ENCODE peak calls at places on chromosomes 11 and 22, in ten cellular contexts. One of them, this sample, is unnamed.

GRCh38 chr22:50445880-50446707 is 28.7 kb downstream of the SBF1 start:
- DNase-seq in HepG2: no peak
- DNase-seq in colonic mucosa: no peak
- DNase-seq in AG10803: no peak
- DNase-seq in A673: no peak
- DNase-seq in testis: no peak
- DNase-seq in osteoblast: no peak
- DNase-seq in OCI-LY7: no peak
- DNase-seq in HCT116: no peak
- DNase-seq in psoas muscle: peak; percentile 14
- DNase-seq in this sample: no peak

GRCh38 chr11:61509058-61510029 is 795 bp downstream of the LRRC10B start:
- DNase-seq in HepG2: peak; percentile 63
- DNase-seq in colonic mucosa: peak; percentile 69
- DNase-seq in AG10803: peak; percentile 63
- DNase-seq in A673: peak; percentile 97
- DNase-seq in testis: peak; percentile 72
- DNase-seq in osteoblast: peak; percentile 98
- DNase-seq in OCI-LY7: no peak
- DNase-seq in HCT116: peak; percentile 37
- DNase-seq in psoas muscle: peak; percentile 74
- DNase-seq in this sample: peak; percentile 29

GRCh38 chr11:24234822-24235508 is 261.9 kb upstream of the LUZP2 start:
- DNase-seq in HepG2: no peak
- DNase-seq in colonic mucosa: peak; percentile 20
- DNase-seq in AG10803: no peak
- DNase-seq in A673: no peak
- DNase-seq in testis: no peak
- DNase-seq in osteoblast: no peak
- DNase-seq in OCI-LY7: no peak
- DNase-seq in HCT116: no peak
- DNase-seq in psoas muscle: no peak
- DNase-seq in this sample: no peak

GRCh38 chr11:116148056-116148455 is 624.7 kb downstream of the BUD13 start:
- DNase-seq in HepG2: no peak
- DNase-seq in colonic mucosa: no peak
- DNase-seq in AG10803: no peak
- DNase-seq in A673: no peak
- DNase-seq in testis: no peak
- DNase-seq in osteoblast: no peak
- DNase-seq in OCI-LY7: peak; percentile 1
- DNase-seq in HCT116: no peak
- DNase-seq in psoas muscle: no peak
- DNase-seq in this sample: no peak

GRCh38 chr22:47570851-47571250 is 808.4 kb downstream of the TBC1D22A start:
- DNase-seq in HepG2: no peak
- DNase-seq in colonic mucosa: no peak
- DNase-seq in AG10803: no peak
- DNase-seq in A673: no peak
- DNase-seq in testis: no peak
- DNase-seq in osteoblast: no peak
- DNase-seq in OCI-LY7: no peak
- DNase-seq in HCT116: no peak
- DNase-seq in psoas muscle: no peak
- DNase-seq in this sample: no peak

GRCh38 chr22:39900306-39901227 is at the start of gene GRAP2:
- DNase-seq in HepG2: no peak
- DNase-seq in colonic mucosa: no peak
- DNase-seq in AG10803: no peak
- DNase-seq in A673: no peak
- DNase-seq in testis: no peak
- DNase-seq in osteoblast: no peak
- DNase-seq in OCI-LY7: peak; percentile 30
- DNase-seq in HCT116: no peak
- DNase-seq in psoas muscle: no peak
- DNase-seq in this sample: peak; percentile 83

GRCh38 chr22:49437956-49438355 is 389.7 kb downstream of the BRD1 start:
- DNase-seq in HepG2: no peak
- DNase-seq in colonic mucosa: no peak
- DNase-seq in AG10803: no peak
- DNase-seq in A673: no peak
- DNase-seq in testis: no peak
- DNase-seq in osteoblast: no peak
- DNase-seq in OCI-LY7: no peak
- DNase-seq in HCT116: no peak
- DNase-seq in psoas muscle: no peak
- DNase-seq in this sample: no peak

GRCh38 chr11:35166369-35167360 is 27.7 kb downstream of the CD44 start:
- DNase-seq in HepG2: no peak
- DNase-seq in colonic mucosa: no peak
- DNase-seq in AG10803: peak; percentile 94
- DNase-seq in A673: no peak
- DNase-seq in testis: no peak
- DNase-seq in osteoblast: peak; percentile 87
- DNase-seq in OCI-LY7: no peak
- DNase-seq in HCT116: peak; percentile 94
- DNase-seq in psoas muscle: peak; percentile 24
- DNase-seq in this sample: no peak

GRCh38 chr22:29309332-29310064 is 3.0 kb downstream of the GAS2L1 start:
- DNase-seq in HepG2: no peak
- DNase-seq in colonic mucosa: peak; percentile 62
- DNase-seq in AG10803: no peak
- DNase-seq in A673: no peak
- DNase-seq in testis: peak; percentile 93
- DNase-seq in osteoblast: peak; percentile 77
- DNase-seq in OCI-LY7: no peak
- DNase-seq in HCT116: no peak
- DNase-seq in psoas muscle: no peak
- DNase-seq in this sample: no peak

GRCh38 chr11:134779179-134779578 is 367.1 kb upstream of the B3GAT1 start:
- DNase-seq in HepG2: no peak
- DNase-seq in colonic mucosa: no peak
- DNase-seq in AG10803: no peak
- DNase-seq in A673: no peak
- DNase-seq in testis: no peak
- DNase-seq in osteoblast: no peak
- DNase-seq in OCI-LY7: no peak
- DNase-seq in HCT116: no peak
- DNase-seq in psoas muscle: no peak
- DNase-seq in this sample: no peak

GRCh38 chr11:3095712-3096361 is 38.6 kb upstream of the CARS1 start:
- DNase-seq in HepG2: no peak
- DNase-seq in colonic mucosa: no peak
- DNase-seq in AG10803: peak; percentile 68
- DNase-seq in A673: peak; percentile 92
- DNase-seq in testis: no peak
- DNase-seq in osteoblast: peak; percentile 96
- DNase-seq in OCI-LY7: no peak
- DNase-seq in HCT116: no peak
- DNase-seq in psoas muscle: no peak
- DNase-seq in this sample: no peak

GRCh38 chr22:20298803-20299735 is 20.8 kb downstream of the DGCR6L start:
- DNase-seq in HepG2: peak; percentile 20
- DNase-seq in colonic mucosa: peak; percentile 91
- DNase-seq in AG10803: peak; percentile 51
- DNase-seq in A673: peak; percentile 94
- DNase-seq in testis: peak; percentile 93
- DNase-seq in osteoblast: peak; percentile 91
- DNase-seq in OCI-LY7: peak; percentile 78
- DNase-seq in HCT116: peak; percentile 71
- DNase-seq in psoas muscle: peak; percentile 81
- DNase-seq in this sample: no peak
- H3K4me3 ChIP-seq in HepG2: peak overlapping the region; percentile 66
- H3K4me3 ChIP-seq in colonic mucosa: peak overlapping the region; percentile 52
- H3K4me3 ChIP-seq in AG10803: peak overlapping the region; percentile 44
- H3K4me3 ChIP-seq in A673: peak overlapping the region; percentile 54
- H3K4me3 ChIP-seq in testis: peak overlapping the region; percentile 50
- H3K4me3 ChIP-seq in osteoblast: peak overlapping the region; percentile 46
- H3K4me3 ChIP-seq in OCI-LY7: peak overlapping the region; percentile 70
- H3K4me3 ChIP-seq in HCT116: peak overlapping the region; percentile 57
- H3K4me3 ChIP-seq in psoas muscle: peak overlapping the region; percentile 70
- H3K4me3 ChIP-seq in this sample: peak overlapping the region; percentile 53

DNA sequence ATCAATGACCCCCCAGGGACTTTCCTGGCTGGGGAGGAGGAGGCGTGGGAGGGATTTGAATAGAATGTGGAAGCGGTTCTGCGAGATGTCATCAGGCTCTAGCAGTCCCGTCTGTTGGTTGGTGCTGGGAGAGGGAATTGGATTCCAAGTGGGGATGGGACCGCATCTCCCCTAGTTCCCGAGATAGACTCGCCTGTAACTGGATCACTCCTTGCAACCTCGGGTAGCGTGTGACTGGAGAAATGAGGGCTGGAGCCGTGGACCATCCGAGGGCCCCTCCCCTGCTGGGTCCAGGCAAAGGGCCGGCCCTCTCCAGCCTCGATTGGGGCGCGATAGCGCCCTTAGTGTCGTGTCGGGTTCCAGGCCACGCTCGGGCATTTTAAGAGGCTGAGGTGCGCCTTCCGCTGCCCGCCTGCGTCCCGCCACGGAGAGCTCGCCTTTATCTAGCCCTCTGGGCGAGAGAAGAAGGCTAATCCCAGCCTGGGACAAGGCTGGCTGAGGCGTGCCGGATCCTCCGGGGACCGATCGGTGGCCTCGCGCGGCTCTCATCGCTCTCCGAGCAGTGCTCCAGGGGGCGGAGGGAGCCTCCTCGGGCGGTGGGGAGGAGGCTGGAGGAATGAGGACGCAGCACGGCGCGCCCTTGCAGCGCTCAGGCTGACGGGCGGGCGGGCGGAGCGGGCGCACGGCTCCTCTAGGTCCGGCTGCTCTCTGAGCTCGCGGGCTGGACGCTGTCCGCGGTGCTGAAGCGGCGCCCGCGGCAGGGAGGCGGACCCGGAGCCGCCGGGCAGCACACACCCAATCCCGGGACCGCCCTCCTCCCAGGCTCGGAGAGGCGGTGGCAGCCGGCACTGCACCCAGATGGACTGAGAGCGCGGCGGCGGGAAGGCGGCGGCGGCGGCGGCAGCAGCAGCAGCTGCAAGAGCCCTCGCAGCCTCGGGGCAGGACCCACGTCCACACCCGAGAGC is 107.8 kb downstream of the OSBP2 start:
- DNase-seq in HepG2: peak; percentile 77
- DNase-seq in colonic mucosa: peak; percentile 81
- DNase-seq in AG10803: peak; percentile 91
- DNase-seq in A673: peak; percentile 93
- DNase-seq in testis: peak; percentile 85
- DNase-seq in osteoblast: peak; percentile 97
- DNase-seq in OCI-LY7: no peak
- DNase-seq in HCT116: peak; percentile 61
- DNase-seq in psoas muscle: peak; percentile 89
- DNase-seq in this sample: no peak
- TF ChIP-seq CTCF in HepG2: peak; percentile 45
- TF ChIP-seq CTCF in colonic mucosa: peak; percentile 26
- TF ChIP-seq CTCF in AG10803: no peak
- TF ChIP-seq CTCF in A673: peak; percentile 22
- TF ChIP-seq CTCF in testis: peak; percentile 23
- TF ChIP-seq CTCF in osteoblast: no peak
- TF ChIP-seq CTCF in OCI-LY7: no peak
- TF ChIP-seq CTCF in HCT116: no peak
- TF ChIP-seq CTCF in psoas muscle: peak; percentile 47
- TF ChIP-seq CTCF in this sample: no peak

DNA sequence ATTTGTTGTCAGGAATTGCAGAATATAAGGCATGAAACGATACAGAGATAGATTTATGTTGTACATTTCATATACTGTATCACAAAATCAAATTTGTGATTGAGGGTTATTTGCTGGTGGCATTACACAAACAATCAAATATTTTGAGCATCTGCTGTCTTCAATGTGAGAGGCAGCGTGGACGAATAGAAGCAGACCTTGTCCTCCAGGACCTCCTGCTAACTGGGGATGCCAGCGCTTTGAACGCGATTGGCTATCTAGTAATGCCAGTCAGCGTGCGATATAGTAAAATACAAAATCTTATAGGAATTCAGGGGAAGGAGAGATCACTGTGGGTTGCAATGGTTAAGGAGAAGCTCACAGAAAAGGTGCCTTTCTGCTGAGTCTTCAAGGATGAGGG is 631 bp upstream of the SNX19 start:
- DNase-seq in HepG2: no peak
- DNase-seq in colonic mucosa: no peak
- DNase-seq in AG10803: no peak
- DNase-seq in A673: no peak
- DNase-seq in testis: no peak
- DNase-seq in osteoblast: peak; percentile 38
- DNase-seq in OCI-LY7: no peak
- DNase-seq in HCT116: no peak
- DNase-seq in psoas muscle: no peak
- DNase-seq in this sample: no peak
- H3K4me3 ChIP-seq in HepG2: no peak overlapping the region
- H3K4me3 ChIP-seq in colonic mucosa: peak overlapping the region; percentile 99
- H3K4me3 ChIP-seq in AG10803: peak overlapping the region; percentile 61
- H3K4me3 ChIP-seq in A673: peak overlapping the region; percentile 80
- H3K4me3 ChIP-seq in testis: peak overlapping the region; percentile 79
- H3K4me3 ChIP-seq in osteoblast: peak overlapping the region; percentile 85
- H3K4me3 ChIP-seq in OCI-LY7: peak overlapping the region; percentile 93
- H3K4me3 ChIP-seq in HCT116: peak overlapping the region; percentile 75
- H3K4me3 ChIP-seq in psoas muscle: peak overlapping the region; percentile 96
- H3K4me3 ChIP-seq in this sample: peak overlapping the region; percentile 89

GRCh38 chr22:35510481-35510934 is 30.1 kb upstream of the RASD2 start:
- DNase-seq in HepG2: no peak
- DNase-seq in colonic mucosa: no peak
- DNase-seq in AG10803: no peak
- DNase-seq in A673: no peak
- DNase-seq in testis: no peak
- DNase-seq in osteoblast: no peak
- DNase-seq in OCI-LY7: no peak
- DNase-seq in HCT116: no peak
- DNase-seq in psoas muscle: no peak
- DNase-seq in this sample: no peak

GRCh38 chr22:35509960-35510359 is 30.7 kb upstream of the RASD2 start:
- DNase-seq in HepG2: no peak
- DNase-seq in colonic mucosa: no peak
- DNase-seq in AG10803: no peak
- DNase-seq in A673: no peak
- DNase-seq in testis: no peak
- DNase-seq in osteoblast: no peak
- DNase-seq in OCI-LY7: no peak
- DNase-seq in HCT116: no peak
- DNase-seq in psoas muscle: no peak
- DNase-seq in this sample: no peak

GRCh38 chr22:35510951-35511350 is 29.7 kb upstream of the RASD2 start:
- DNase-seq in HepG2: no peak
- DNase-seq in colonic mucosa: no peak
- DNase-seq in AG10803: no peak
- DNase-seq in A673: no peak
- DNase-seq in testis: no peak
- DNase-seq in osteoblast: no peak
- DNase-seq in OCI-LY7: no peak
- DNase-seq in HCT116: no peak
- DNase-seq in psoas muscle: no peak
- DNase-seq in this sample: no peak

GRCh38 chr22:35506259-35506570 is 34.4 kb upstream of the RASD2 start:
- DNase-seq in HepG2: peak; percentile 76
- DNase-seq in colonic mucosa: no peak
- DNase-seq in AG10803: peak; percentile 44
- DNase-seq in A673: no peak
- DNase-seq in testis: no peak
- DNase-seq in osteoblast: no peak
- DNase-seq in OCI-LY7: no peak
- DNase-seq in HCT116: no peak
- DNase-seq in psoas muscle: no peak
- DNase-seq in this sample: no peak

GRCh38 chr22:35509451-35509850 is 31.2 kb upstream of the RASD2 start:
- DNase-seq in HepG2: no peak
- DNase-seq in colonic mucosa: no peak
- DNase-seq in AG10803: no peak
- DNase-seq in A673: no peak
- DNase-seq in testis: no peak
- DNase-seq in osteoblast: no peak
- DNase-seq in OCI-LY7: no peak
- DNase-seq in HCT116: no peak
- DNase-seq in psoas muscle: no peak
- DNase-seq in this sample: no peak
- TF ChIP-seq CTCF in HepG2: no peak
- TF ChIP-seq CTCF in colonic mucosa: no peak
- TF ChIP-seq CTCF in AG10803: no peak
- TF ChIP-seq CTCF in A673: no peak
- TF ChIP-seq CTCF in testis: no peak
- TF ChIP-seq CTCF in osteoblast: no peak
- TF ChIP-seq CTCF in OCI-LY7: no peak
- TF ChIP-seq CTCF in HCT116: no peak
- TF ChIP-seq CTCF in psoas muscle: no peak
- TF ChIP-seq CTCF in this sample: no peak

This sample was measured in GM12864.